ENCODE peak calls at places on chromosomes 2 and 18, in eight cellular contexts. F is IMR-90; K is activated T-helper 1 cell treated with anti-CD3 and anti-CD28 coated beads, Interleukin-2, amount 50 U/mL, for 16 hours; H is D341Med; G is progenitor cell of endocrine pancreas; I is activated effector memory CD4-positive, alpha-beta T cell treated with anti-CD3 and anti-CD28 coated beads, Interleukin-2, amount 50 U/mL, for 16 hours; W is head of caudate nucleus; C is NCI-H1436 treated with DMSO at 0.1 percent for 48 hours. Y is an unnamed sample.

GRCh38 chr2:74292752-74293151 is 50.5 kb downstream of the SLC4A5 start:
- DNase-seq in C (no peak), H (no peak), G (no peak), K (no peak), I (no peak), F (peak), W (no peak), Y (no peak)

GRCh38 chr2:191217580-191217979 is 27.6 kb upstream of the MYO1B start:
- DNase-seq in W (no peak), K (no peak), C (no peak), I (no peak), H (no peak), F (peak), G (no peak), Y (peak)

GRCh38 chr18:45046961-45047360 is 366.3 kb downstream of the SETBP1 start:
- DNase-seq in G (no peak), F (no peak), W (no peak), C (no peak), K (no peak), H (no peak), I (no peak), Y (no peak)

GRCh38 chr2:234555616-234556249 is 58.9 kb upstream of the ARL4C start:
- DNase-seq in F (peak), C (no peak), I (no peak), G (no peak), H (no peak), W (no peak), K (no peak), Y (no peak)

GRCh38 chr2:69581774-69582581 is 61.6 kb downstream of the AAK1 start:
- DNase-seq in G (no peak), W (no peak), C (no peak), K (no peak), H (no peak), I (no peak), F (peak), Y (no peak)

GRCh38 chr18:51385270-51385669 is 187.8 kb upstream of the MEX3C start:
- DNase-seq in C (no peak), W (no peak), F (no peak), I (no peak), H (no peak), K (no peak), G (no peak), Y (no peak)

GRCh38 chr18:49166327-49166726 is 215.6 kb upstream of the SMAD7 start:
- DNase-seq in F (no peak), I (no peak), G (no peak), W (no peak), H (no peak), C (no peak), K (no peak), Y (no peak)

GRCh38 chr2:144999040-144999875 is 479.3 kb upstream of the ZEB2 start:
- DNase-seq in K (no peak), F (no peak), G (no peak), H (no peak), I (no peak), W (no peak), C (no peak), Y (no peak)

GRCh38 chr18:74446178-74446577 is 10.9 kb downstream of the DIPK1C start:
- DNase-seq in W (no peak), G (peak), C (no peak), H (peak), F (no peak), I (no peak), K (no peak), Y (peak)

GRCh38 chr2:198362777-198363176 is 558.4 kb downstream of the PLCL1 start:
- DNase-seq in W (no peak), I (no peak), C (no peak), H (no peak), F (no peak), G (no peak), K (no peak), Y (no peak)

GRCh38 chr18:12744103-12744502 is 41.3 kb downstream of the PSMG2 start:
- DNase-seq in I (no peak), F (peak), C (no peak), W (no peak), K (no peak), H (no peak), G (no peak), Y (no peak)

GRCh38 chr2:190717764-190718651 is 69.1 kb downstream of the NAB1 start:
- DNase-seq in K (no peak), W (no peak), G (no peak), H (no peak), F (no peak), C (no peak), I (peak), Y (no peak)

GRCh38 chr18:26442139-26442538 is 106.2 kb downstream of the KCTD1 start:
- DNase-seq in K (no peak), F (no peak), W (no peak), G (no peak), H (no peak), I (no peak), C (no peak), Y (no peak)

GRCh38 chr18:23924813-23925212 is 89.7 kb upstream of the TTC39C start:
- DNase-seq in H (no peak), I (no peak), G (no peak), W (no peak), K (no peak), C (no peak), F (peak), Y (no peak)

GRCh38 chr2:28624798-28625701 is 126.6 kb upstream of the PPP1CB start:
- DNase-seq in H (no peak), I (peak), C (no peak), W (peak), F (peak), G (no peak), K (peak), Y (peak)

GRCh38 chr18:63025251-63025710 is 294.3 kb downstream of the BCL2 start:
- DNase-seq in C (no peak), H (peak), G (no peak), K (no peak), I (no peak), F (no peak), W (no peak), Y (peak)

GRCh38 chr18:8450013-8450412 is 159.2 kb upstream of the RAB12 start:
- DNase-seq in F (no peak), G (no peak), C (no peak), K (no peak), W (no peak), I (no peak), H (no peak), Y (peak)

GRCh38 chr2:232444409-232445148 is 11.4 kb upstream of the ALPI start:
- DNase-seq in F (peak), G (no peak), W (peak), K (peak), C (no peak), H (peak), I (peak), Y (peak)

GRCh38 chr2:44826601-44827000 is 114.9 kb upstream of the SIX3 start:
- DNase-seq in K (no peak), W (no peak), C (no peak), F (no peak), I (no peak), G (no peak), H (peak), Y (no peak)

GRCh38 chr2:233799716-233800115 is 21.6 kb downstream of the MROH2A start:
- DNase-seq in W (no peak), G (no peak), H (no peak), K (no peak), F (no peak), I (peak), C (no peak), Y (no peak)

GRCh38 chr2:66334237-66335054 is 100.5 kb upstream of the MEIS1 start:
- DNase-seq in W (no peak), I (no peak), C (no peak), K (no peak), F (no peak), G (no peak), H (no peak), Y (peak)

GRCh38 chr2:116490511-116491145 is 1323.9 kb upstream of the DDX18 start:
- DNase-seq in I (no peak), F (no peak), H (no peak), C (no peak), K (no peak), W (no peak), G (no peak), Y (no peak)

GRCh38 chr18:64330161-64330560 is 181.3 kb upstream of the LINC00305 start:
- DNase-seq in K (no peak), W (no peak), I (no peak), F (no peak), C (no peak), H (peak), G (no peak), Y (peak)

GRCh38 chr18:5295231-5295920 is at the start of gene ZBTB14:
- DNase-seq in F (peak), H (peak), C (no peak), G (peak), W (peak), I (peak), K (peak), Y (peak)

GRCh38 chr2:172342611-172343010 is 84.8 kb upstream of the ITGA6 start:
- DNase-seq in G (no peak), F (no peak), K (no peak), C (no peak), I (no peak), H (no peak), W (no peak), Y (no peak)

GRCh38 chr2:20707601-20708000 is 40.7 kb downstream of the GDF7 start:
- DNase-seq in I (no peak), C (no peak), K (no peak), F (no peak), W (no peak), G (no peak), H (no peak), Y (no peak)

GRCh38 chr2:128446866-128447537 is 128.3 kb upstream of the HS6ST1 start:
- DNase-seq in K (no peak), I (peak), W (no peak), C (no peak), F (no peak), G (no peak), H (peak), Y (peak)

GRCh38 chr2:191061381-191061982 is 47.5 kb upstream of the STAT1 start:
- DNase-seq in C (no peak), K (no peak), H (no peak), W (no peak), F (no peak), G (no peak), I (no peak), Y (no peak)

GRCh38 chr2:27811768-27812167 is 40.2 kb downstream of the MRPL33 start:
- DNase-seq in H (no peak), K (no peak), I (no peak), F (peak), C (no peak), G (no peak), W (no peak), Y (no peak)